ENCODE peak calls at places on chromosome 22, in nine cellular contexts. One of them, this sample, is unnamed. For H3K9me3, the result is how much of the 10 kb centered on the place peaks cover.

GRCh38 chr22:43113516-43114251 is 3.1 kb downstream of the BIK start:
- DNase-seq in pancreas: peak
- DNase-seq in right cardiac atrium: no peak
- DNase-seq in stomach: peak
- DNase-seq in hepatocyte: no peak
- DNase-seq in CD8-positive, alpha-beta T cell: no peak
- DNase-seq in left ventricle myocardium inferior: no peak
- DNase-seq in A549: no peak
- DNase-seq in fibroblast of lung: no peak
- DNase-seq in this sample: no peak

GRCh38 chr22:16721969-16722368 is 103.2 kb downstream of the XKR3 start:
- DNase-seq in fibroblast of lung: no peak
- DNase-seq in left ventricle myocardium inferior: no peak
- DNase-seq in pancreas: no peak
- DNase-seq in A549: no peak
- DNase-seq in CD8-positive, alpha-beta T cell: no peak
- DNase-seq in hepatocyte: no peak
- DNase-seq in right cardiac atrium: no peak
- DNase-seq in stomach: no peak
- DNase-seq in this sample: no peak

GRCh38 chr22:40714514-40714966 is 35.3 kb downstream of the MCHR1 start:
- DNase-seq in hepatocyte: peak
- DNase-seq in left ventricle myocardium inferior: no peak
- DNase-seq in CD8-positive, alpha-beta T cell: no peak
- DNase-seq in pancreas: no peak
- DNase-seq in A549: peak
- DNase-seq in right cardiac atrium: no peak
- DNase-seq in fibroblast of lung: peak
- DNase-seq in stomach: no peak
- DNase-seq in this sample: no peak

GRCh38 chr22:43208703-43209522 is 22.0 kb upstream of the TTLL12 start:
- DNase-seq in fibroblast of lung: no peak
- DNase-seq in right cardiac atrium: no peak
- DNase-seq in pancreas: no peak
- DNase-seq in CD8-positive, alpha-beta T cell: no peak
- DNase-seq in left ventricle myocardium inferior: no peak
- DNase-seq in hepatocyte: no peak
- DNase-seq in A549: no peak
- DNase-seq in stomach: no peak
- DNase-seq in this sample: no peak

GRCh38 chr22:40211481-40212052 is 33.8 kb downstream of the TNRC6B start:
- DNase-seq in stomach: no peak
- DNase-seq in fibroblast of lung: no peak
- DNase-seq in right cardiac atrium: no peak
- DNase-seq in A549: no peak
- DNase-seq in hepatocyte: no peak
- DNase-seq in CD8-positive, alpha-beta T cell: no peak
- DNase-seq in pancreas: no peak
- DNase-seq in left ventricle myocardium inferior: no peak
- DNase-seq in this sample: no peak

GRCh38 chr22:31106651-31107205 is 640 bp downstream of the SELENOM start:
- DNase-seq in fibroblast of lung: peak
- DNase-seq in left ventricle myocardium inferior: no peak
- DNase-seq in CD8-positive, alpha-beta T cell: no peak
- DNase-seq in stomach: no peak
- DNase-seq in A549: peak
- DNase-seq in pancreas: peak
- DNase-seq in hepatocyte: no peak
- DNase-seq in right cardiac atrium: peak
- DNase-seq in this sample: no peak

GRCh38 chr22:29041408-29041807 is 20.2 kb downstream of the C22orf31 start:
- DNase-seq in left ventricle myocardium inferior: no peak
- DNase-seq in pancreas: no peak
- DNase-seq in right cardiac atrium: peak
- DNase-seq in stomach: peak
- DNase-seq in hepatocyte: no peak
- DNase-seq in fibroblast of lung: peak
- DNase-seq in A549: no peak
- DNase-seq in CD8-positive, alpha-beta T cell: no peak
- DNase-seq in this sample: no peak

GRCh38 chr22:29661355-29661754 is 57.9 kb downstream of the NF2 start:
- DNase-seq in hepatocyte: no peak
- DNase-seq in fibroblast of lung: peak
- DNase-seq in left ventricle myocardium inferior: no peak
- DNase-seq in CD8-positive, alpha-beta T cell: no peak
- DNase-seq in A549: no peak
- DNase-seq in stomach: no peak
- DNase-seq in right cardiac atrium: no peak
- DNase-seq in pancreas: no peak
- DNase-seq in this sample: no peak

GRCh38 chr22:34804588-34804987 is 261.4 kb upstream of the ISX start:
- DNase-seq in pancreas: no peak
- DNase-seq in fibroblast of lung: no peak
- DNase-seq in CD8-positive, alpha-beta T cell: no peak
- DNase-seq in left ventricle myocardium inferior: no peak
- DNase-seq in A549: no peak
- DNase-seq in hepatocyte: peak
- DNase-seq in stomach: no peak
- DNase-seq in right cardiac atrium: no peak
- DNase-seq in this sample: no peak

GRCh38 chr22:44698531-44699421 is 3.2 kb upstream of the PRR5 start:
- DNase-seq in fibroblast of lung: peak
- DNase-seq in CD8-positive, alpha-beta T cell: no peak
- DNase-seq in stomach: no peak
- DNase-seq in A549: no peak
- DNase-seq in right cardiac atrium: peak
- DNase-seq in left ventricle myocardium inferior: no peak
- DNase-seq in hepatocyte: peak
- DNase-seq in pancreas: no peak
- DNase-seq in this sample: no peak

GRCh38 chr22:19604711-19605268 is 80.6 kb upstream of the CLDN5 start:
- DNase-seq in stomach: no peak
- DNase-seq in fibroblast of lung: no peak
- DNase-seq in right cardiac atrium: no peak
- DNase-seq in hepatocyte: no peak
- DNase-seq in left ventricle myocardium inferior: no peak
- DNase-seq in pancreas: no peak
- DNase-seq in A549: no peak
- DNase-seq in CD8-positive, alpha-beta T cell: no peak
- DNase-seq in this sample: no peak

GRCh38 chr22:31121403-31121802 is 1.4 kb upstream of the INPP5J start:
- DNase-seq in right cardiac atrium: no peak
- DNase-seq in fibroblast of lung: no peak
- DNase-seq in pancreas: no peak
- DNase-seq in A549: no peak
- DNase-seq in CD8-positive, alpha-beta T cell: no peak
- DNase-seq in stomach: no peak
- DNase-seq in left ventricle myocardium inferior: no peak
- DNase-seq in hepatocyte: no peak
- DNase-seq in this sample: no peak

GRCh38 chr22:31048570-31048969 is 32.5 kb upstream of the SMTN start:
- DNase-seq in stomach: no peak
- DNase-seq in right cardiac atrium: no peak
- DNase-seq in fibroblast of lung: no peak
- DNase-seq in CD8-positive, alpha-beta T cell: no peak
- DNase-seq in pancreas: no peak
- DNase-seq in left ventricle myocardium inferior: no peak
- DNase-seq in A549: no peak
- DNase-seq in hepatocyte: no peak
- DNase-seq in this sample: no peak

GRCh38 chr22:22697377-22698120 is 53.1 kb downstream of the GGTLC2 start:
- DNase-seq in hepatocyte: no peak
- DNase-seq in A549: no peak
- DNase-seq in CD8-positive, alpha-beta T cell: no peak
- DNase-seq in fibroblast of lung: no peak
- DNase-seq in stomach: no peak
- DNase-seq in pancreas: no peak
- DNase-seq in right cardiac atrium: no peak
- DNase-seq in left ventricle myocardium inferior: no peak
- DNase-seq in this sample: no peak

GRCh38 chr22:20395181-20395896 is 1.4 kb downstream of the ZNF74 start:
- DNase-seq in right cardiac atrium: no peak
- DNase-seq in A549: no peak
- DNase-seq in CD8-positive, alpha-beta T cell: no peak
- DNase-seq in fibroblast of lung: no peak
- DNase-seq in hepatocyte: no peak
- DNase-seq in stomach: no peak
- DNase-seq in left ventricle myocardium inferior: no peak
- DNase-seq in pancreas: no peak
- DNase-seq in this sample: no peak

GRCh38 chr22:41780714-41781507 is 19.6 kb upstream of the CCDC134 start:
- DNase-seq in pancreas: peak
- DNase-seq in fibroblast of lung: peak
- DNase-seq in left ventricle myocardium inferior: peak
- DNase-seq in stomach: peak
- DNase-seq in right cardiac atrium: peak
- DNase-seq in A549: no peak
- DNase-seq in hepatocyte: peak
- DNase-seq in CD8-positive, alpha-beta T cell: peak
- DNase-seq in this sample: peak

GRCh38 chr22:46087816-46088277 is 62.5 kb upstream of the PPARA start:
- DNase-seq in fibroblast of lung: peak
- DNase-seq in stomach: peak
- DNase-seq in A549: peak
- DNase-seq in left ventricle myocardium inferior: peak
- DNase-seq in hepatocyte: peak
- DNase-seq in right cardiac atrium: peak
- DNase-seq in pancreas: peak
- DNase-seq in CD8-positive, alpha-beta T cell: no peak
- DNase-seq in this sample: no peak

DNA sequence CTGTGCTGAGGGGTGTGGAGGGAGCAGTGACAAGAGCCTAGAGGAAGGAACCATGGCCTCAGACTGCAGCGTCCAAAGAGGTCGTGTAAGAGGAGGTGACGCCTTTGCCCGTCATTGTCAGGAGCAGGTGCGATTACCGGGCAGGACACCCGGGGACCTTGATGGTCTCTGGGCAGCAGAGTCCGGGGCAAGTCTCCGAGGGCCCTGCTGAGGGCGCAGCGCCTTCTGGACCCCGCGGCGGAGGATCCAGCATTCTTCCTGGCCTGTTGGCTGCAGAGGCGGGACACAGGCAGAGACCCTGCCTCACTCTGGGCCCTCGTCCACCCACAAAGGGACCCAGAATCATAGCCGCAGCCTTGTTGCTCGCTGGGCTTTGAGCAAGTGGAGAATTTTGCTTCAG is 1168.8 kb downstream of the BRD1 start:
- DNase-seq in pancreas: no peak
- DNase-seq in right cardiac atrium: no peak
- DNase-seq in A549: no peak
- DNase-seq in hepatocyte: no peak
- DNase-seq in fibroblast of lung: no peak
- DNase-seq in left ventricle myocardium inferior: no peak
- DNase-seq in stomach: no peak
- DNase-seq in CD8-positive, alpha-beta T cell: no peak
- DNase-seq in this sample: no peak
- H3K9me3 ChIP-seq in pancreas: under half
- H3K9me3 ChIP-seq in right cardiac atrium: under half
- H3K9me3 ChIP-seq in A549: under half
- H3K9me3 ChIP-seq in hepatocyte: under half
- H3K9me3 ChIP-seq in fibroblast of lung: under half
- H3K9me3 ChIP-seq in left ventricle myocardium inferior: under half
- H3K9me3 ChIP-seq in stomach: under half
- H3K9me3 ChIP-seq in CD8-positive, alpha-beta T cell: under half
- H3K9me3 ChIP-seq in this sample: under half

DNA sequence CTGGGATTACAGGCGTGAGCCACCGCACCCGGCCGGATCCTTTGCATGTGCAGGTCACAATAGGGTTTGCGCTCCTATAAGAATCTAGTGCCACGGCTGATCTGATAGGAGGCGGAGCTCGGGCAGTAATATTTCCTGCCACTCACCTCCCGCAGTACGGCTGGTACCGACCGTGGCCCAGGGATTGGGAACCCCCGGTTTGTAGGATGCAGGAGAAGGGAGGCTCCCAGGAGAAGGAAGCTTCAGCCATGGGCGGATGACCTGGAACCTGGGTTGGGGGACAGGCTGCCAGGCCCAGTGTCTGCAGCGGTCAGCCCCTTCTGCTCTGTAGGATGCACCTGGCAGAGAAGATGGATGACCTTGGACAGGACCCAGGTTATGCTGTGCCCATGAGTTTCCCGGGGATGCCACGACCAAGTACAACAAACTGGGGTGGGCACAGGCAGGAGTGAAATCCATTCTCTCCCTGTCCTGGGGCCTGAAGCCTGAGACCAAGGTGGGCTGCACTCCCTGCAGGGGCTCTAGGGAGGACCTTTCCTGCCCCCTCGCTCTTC is 818.9 kb downstream of the BRD1 start:
- DNase-seq in CD8-positive, alpha-beta T cell: no peak
- DNase-seq in A549: no peak
- DNase-seq in fibroblast of lung: no peak
- DNase-seq in stomach: peak
- DNase-seq in right cardiac atrium: no peak
- DNase-seq in hepatocyte: peak
- DNase-seq in left ventricle myocardium inferior: no peak
- DNase-seq in pancreas: no peak
- DNase-seq in this sample: no peak
- H3K9me3 ChIP-seq in CD8-positive, alpha-beta T cell: under half
- H3K9me3 ChIP-seq in A549: under half
- H3K9me3 ChIP-seq in fibroblast of lung: under half
- H3K9me3 ChIP-seq in stomach: under half
- H3K9me3 ChIP-seq in right cardiac atrium: under half
- H3K9me3 ChIP-seq in hepatocyte: under half
- H3K9me3 ChIP-seq in left ventricle myocardium inferior: under half
- H3K9me3 ChIP-seq in pancreas: under half
- H3K9me3 ChIP-seq in this sample: under half

DNA sequence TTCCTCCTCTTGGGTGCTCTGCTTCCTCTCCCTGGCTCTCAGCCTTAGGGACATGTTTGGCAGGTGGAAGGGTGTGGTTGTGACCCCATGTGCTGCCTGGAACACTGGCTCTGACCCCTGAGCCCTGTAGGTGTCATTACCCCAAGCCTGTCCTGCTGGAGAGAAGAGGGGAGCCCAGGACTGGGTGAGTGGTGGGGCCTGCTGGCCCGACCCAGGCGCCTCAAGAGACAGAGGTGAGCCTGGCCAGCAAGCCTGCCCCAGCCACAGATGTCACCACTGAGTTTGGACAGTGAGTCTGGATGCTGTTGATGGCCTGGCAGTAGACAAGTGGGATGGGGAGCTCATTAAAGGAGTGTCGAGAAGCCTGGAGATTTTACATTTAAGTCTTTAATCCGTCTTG is 1112.2 kb downstream of the BRD1 start:
- DNase-seq in right cardiac atrium: no peak
- DNase-seq in pancreas: no peak
- DNase-seq in CD8-positive, alpha-beta T cell: no peak
- DNase-seq in A549: no peak
- DNase-seq in stomach: no peak
- DNase-seq in left ventricle myocardium inferior: no peak
- DNase-seq in hepatocyte: no peak
- DNase-seq in fibroblast of lung: no peak
- DNase-seq in this sample: no peak
- H3K9me3 ChIP-seq in right cardiac atrium: under half
- H3K9me3 ChIP-seq in pancreas: under half
- H3K9me3 ChIP-seq in CD8-positive, alpha-beta T cell: under half
- H3K9me3 ChIP-seq in A549: under half
- H3K9me3 ChIP-seq in stomach: under half
- H3K9me3 ChIP-seq in left ventricle myocardium inferior: under half
- H3K9me3 ChIP-seq in hepatocyte: under half
- H3K9me3 ChIP-seq in fibroblast of lung: under half
- H3K9me3 ChIP-seq in this sample: under half

GRCh38 chr22:47608421-47608820 is 846.0 kb downstream of the TBC1D22A start:
- DNase-seq in left ventricle myocardium inferior: no peak
- DNase-seq in A549: no peak
- DNase-seq in pancreas: no peak
- DNase-seq in CD8-positive, alpha-beta T cell: no peak
- DNase-seq in stomach: no peak
- DNase-seq in fibroblast of lung: no peak
- DNase-seq in right cardiac atrium: no peak
- DNase-seq in hepatocyte: no peak
- DNase-seq in this sample: no peak
- H3K9me3 ChIP-seq in left ventricle myocardium inferior: under half
- H3K9me3 ChIP-seq in A549: under half
- H3K9me3 ChIP-seq in pancreas: under half
- H3K9me3 ChIP-seq in CD8-positive, alpha-beta T cell: under half
- H3K9me3 ChIP-seq in stomach: under half
- H3K9me3 ChIP-seq in fibroblast of lung: under half
- H3K9me3 ChIP-seq in right cardiac atrium: under half
- H3K9me3 ChIP-seq in hepatocyte: under half
- H3K9me3 ChIP-seq in this sample: under half